ENCODE peak calls at places on chromosomes 2 and 18, in eight cellular contexts. One of them, this sample, is unnamed.

GRCh38 chr2:142286618-142287017 is 155.8 kb upstream of the LRP1B start:
- DNase-seq in fibroblast of lung: no peak
- DNase-seq in Peyer's patch: no peak
- DNase-seq in K562: no peak
- DNase-seq in Panc1: no peak
- DNase-seq in neural progenitor cell: peak; percentile 76
- DNase-seq in heart right ventricle: no peak
- DNase-seq in fibroblast of the aortic adventitia: no peak
- DNase-seq in this sample: no peak

GRCh38 chr18:23353459-23353858 is 99.6 kb upstream of the RIOK3 start:
- DNase-seq in fibroblast of lung: no peak
- DNase-seq in Peyer's patch: no peak
- DNase-seq in K562: no peak
- DNase-seq in Panc1: no peak
- DNase-seq in neural progenitor cell: no peak
- DNase-seq in heart right ventricle: no peak
- DNase-seq in fibroblast of the aortic adventitia: no peak
- DNase-seq in this sample: no peak

GRCh38 chr2:44126106-44126797 is 42.4 kb upstream of the PPM1B start:
- DNase-seq in fibroblast of lung: no peak
- DNase-seq in Peyer's patch: no peak
- DNase-seq in K562: no peak
- DNase-seq in Panc1: no peak
- DNase-seq in neural progenitor cell: no peak
- DNase-seq in heart right ventricle: no peak
- DNase-seq in fibroblast of the aortic adventitia: no peak
- DNase-seq in this sample: no peak

GRCh38 chr2:19775315-19775714 is 126.5 kb downstream of the TTC32 start:
- DNase-seq in fibroblast of lung: no peak
- DNase-seq in Peyer's patch: no peak
- DNase-seq in K562: no peak
- DNase-seq in Panc1: no peak
- DNase-seq in neural progenitor cell: no peak
- DNase-seq in heart right ventricle: no peak
- DNase-seq in fibroblast of the aortic adventitia: no peak
- DNase-seq in this sample: no peak

GRCh38 chr2:179020156-179020750 is 29.7 kb downstream of the CCDC141 start:
- DNase-seq in fibroblast of lung: no peak
- DNase-seq in Peyer's patch: no peak
- DNase-seq in K562: peak; percentile 22
- DNase-seq in Panc1: peak; percentile 4
- DNase-seq in neural progenitor cell: peak; percentile 46
- DNase-seq in heart right ventricle: peak; percentile 20
- DNase-seq in fibroblast of the aortic adventitia: peak; percentile 17
- DNase-seq in this sample: peak; percentile 17

GRCh38 chr2:152558174-152559091 is 158.8 kb downstream of the PRPF40A start:
- DNase-seq in fibroblast of lung: peak; percentile 97
- DNase-seq in Peyer's patch: no peak
- DNase-seq in K562: no peak
- DNase-seq in Panc1: no peak
- DNase-seq in neural progenitor cell: no peak
- DNase-seq in heart right ventricle: no peak
- DNase-seq in fibroblast of the aortic adventitia: peak; percentile 89
- DNase-seq in this sample: peak; percentile 84

GRCh38 chr2:30527859-30528258 is 80.8 kb downstream of the LCLAT1 start:
- DNase-seq in fibroblast of lung: peak; percentile 13
- DNase-seq in Peyer's patch: no peak
- DNase-seq in K562: no peak
- DNase-seq in Panc1: no peak
- DNase-seq in neural progenitor cell: no peak
- DNase-seq in heart right ventricle: no peak
- DNase-seq in fibroblast of the aortic adventitia: no peak
- DNase-seq in this sample: no peak

GRCh38 chr2:232339121-232340081 is 39.1 kb upstream of the ALPP start:
- DNase-seq in fibroblast of lung: no peak
- DNase-seq in Peyer's patch: no peak
- DNase-seq in K562: no peak
- DNase-seq in Panc1: no peak
- DNase-seq in neural progenitor cell: no peak
- DNase-seq in heart right ventricle: no peak
- DNase-seq in fibroblast of the aortic adventitia: no peak
- DNase-seq in this sample: no peak

GRCh38 chr2:159489476-159489875 is 126.9 kb downstream of the BAZ2B start:
- DNase-seq in fibroblast of lung: no peak
- DNase-seq in Peyer's patch: no peak
- DNase-seq in K562: no peak
- DNase-seq in Panc1: no peak
- DNase-seq in neural progenitor cell: no peak
- DNase-seq in heart right ventricle: no peak
- DNase-seq in fibroblast of the aortic adventitia: no peak
- DNase-seq in this sample: no peak

GRCh38 chr2:167509585-167509984 is 621.3 kb downstream of the XIRP2 start:
- DNase-seq in fibroblast of lung: peak; percentile 96
- DNase-seq in Peyer's patch: no peak
- DNase-seq in K562: no peak
- DNase-seq in Panc1: peak; percentile 83
- DNase-seq in neural progenitor cell: peak; percentile 8
- DNase-seq in heart right ventricle: no peak
- DNase-seq in fibroblast of the aortic adventitia: peak; percentile 22
- DNase-seq in this sample: peak; percentile 91

GRCh38 chr2:211033765-211034164 is 477.4 kb downstream of the CPS1 start:
- DNase-seq in fibroblast of lung: peak; percentile 18
- DNase-seq in Peyer's patch: no peak
- DNase-seq in K562: no peak
- DNase-seq in Panc1: no peak
- DNase-seq in neural progenitor cell: peak; percentile 47
- DNase-seq in heart right ventricle: no peak
- DNase-seq in fibroblast of the aortic adventitia: peak; percentile 38
- DNase-seq in this sample: peak; percentile 34

GRCh38 chr2:101410716-101411115 is 23.4 kb upstream of the CREG2 start:
- DNase-seq in fibroblast of lung: no peak
- DNase-seq in Peyer's patch: no peak
- DNase-seq in K562: no peak
- DNase-seq in Panc1: no peak
- DNase-seq in neural progenitor cell: no peak
- DNase-seq in heart right ventricle: no peak
- DNase-seq in fibroblast of the aortic adventitia: no peak
- DNase-seq in this sample: no peak

GRCh38 chr18:68962623-68963022 is 164.7 kb downstream of the CCDC102B start:
- DNase-seq in fibroblast of lung: no peak
- DNase-seq in Peyer's patch: no peak
- DNase-seq in K562: no peak
- DNase-seq in Panc1: no peak
- DNase-seq in neural progenitor cell: no peak
- DNase-seq in heart right ventricle: no peak
- DNase-seq in fibroblast of the aortic adventitia: no peak
- DNase-seq in this sample: no peak

GRCh38 chr2:233209117-233209977 is 42.1 kb upstream of the ATG16L1 start:
- DNase-seq in fibroblast of lung: peak; percentile 85
- DNase-seq in Peyer's patch: no peak
- DNase-seq in K562: peak; percentile 20
- DNase-seq in Panc1: no peak
- DNase-seq in neural progenitor cell: peak; percentile 30
- DNase-seq in heart right ventricle: no peak
- DNase-seq in fibroblast of the aortic adventitia: peak; percentile 67
- DNase-seq in this sample: peak; percentile 60

GRCh38 chr2:238167761-238168160 is 9.0 kb downstream of the ERFE start:
- DNase-seq in fibroblast of lung: peak; percentile 33
- DNase-seq in Peyer's patch: no peak
- DNase-seq in K562: peak; percentile 27
- DNase-seq in Panc1: no peak
- DNase-seq in neural progenitor cell: no peak
- DNase-seq in heart right ventricle: no peak
- DNase-seq in fibroblast of the aortic adventitia: peak; percentile 25
- DNase-seq in this sample: peak; percentile 31

GRCh38 chr18:5295231-5295920 is at the start of gene ZBTB14:
- DNase-seq in fibroblast of lung: peak; percentile 58
- DNase-seq in Peyer's patch: peak; percentile 81
- DNase-seq in K562: peak; percentile 93
- DNase-seq in Panc1: no peak
- DNase-seq in neural progenitor cell: peak; percentile 88
- DNase-seq in heart right ventricle: peak; percentile 73
- DNase-seq in fibroblast of the aortic adventitia: peak; percentile 43
- DNase-seq in this sample: peak; percentile 58

GRCh38 chr2:15594291-15595256 is 2.9 kb downstream of the DDX1 start:
- DNase-seq in fibroblast of lung: no peak
- DNase-seq in Peyer's patch: no peak
- DNase-seq in K562: no peak
- DNase-seq in Panc1: no peak
- DNase-seq in neural progenitor cell: no peak
- DNase-seq in heart right ventricle: no peak
- DNase-seq in fibroblast of the aortic adventitia: no peak
- DNase-seq in this sample: no peak

GRCh38 chr18:6816154-6816553 is 86.6 kb downstream of the ARHGAP28 start:
- DNase-seq in fibroblast of lung: no peak
- DNase-seq in Peyer's patch: no peak
- DNase-seq in K562: no peak
- DNase-seq in Panc1: no peak
- DNase-seq in neural progenitor cell: no peak
- DNase-seq in heart right ventricle: no peak
- DNase-seq in fibroblast of the aortic adventitia: no peak
- DNase-seq in this sample: no peak

GRCh38 chr2:158214431-158214830 is 112.8 kb downstream of the UPP2 start:
- DNase-seq in fibroblast of lung: peak; percentile 48
- DNase-seq in Peyer's patch: no peak
- DNase-seq in K562: peak; percentile 19
- DNase-seq in Panc1: no peak
- DNase-seq in neural progenitor cell: no peak
- DNase-seq in heart right ventricle: no peak
- DNase-seq in fibroblast of the aortic adventitia: no peak
- DNase-seq in this sample: peak; percentile 2

GRCh38 chr18:24975499-24975898 is 376.5 kb downstream of the ZNF521 start:
- DNase-seq in fibroblast of lung: no peak
- DNase-seq in Peyer's patch: no peak
- DNase-seq in K562: no peak
- DNase-seq in Panc1: no peak
- DNase-seq in neural progenitor cell: no peak
- DNase-seq in heart right ventricle: no peak
- DNase-seq in fibroblast of the aortic adventitia: no peak
- DNase-seq in this sample: no peak

GRCh38 chr2:54752439-54752838 is 29.0 kb downstream of the EML6 start:
- DNase-seq in fibroblast of lung: no peak
- DNase-seq in Peyer's patch: no peak
- DNase-seq in K562: no peak
- DNase-seq in Panc1: no peak
- DNase-seq in neural progenitor cell: no peak
- DNase-seq in heart right ventricle: no peak
- DNase-seq in fibroblast of the aortic adventitia: no peak
- DNase-seq in this sample: no peak

GRCh38 chr2:54760310-54760709 is 36.8 kb downstream of the EML6 start:
- DNase-seq in fibroblast of lung: no peak
- DNase-seq in Peyer's patch: no peak
- DNase-seq in K562: no peak
- DNase-seq in Panc1: no peak
- DNase-seq in neural progenitor cell: no peak
- DNase-seq in heart right ventricle: no peak
- DNase-seq in fibroblast of the aortic adventitia: no peak
- DNase-seq in this sample: no peak

GRCh38 chr2:54755641-54756326 is 32.3 kb downstream of the EML6 start:
- DNase-seq in fibroblast of lung: no peak
- DNase-seq in Peyer's patch: no peak
- DNase-seq in K562: no peak
- DNase-seq in Panc1: no peak
- DNase-seq in neural progenitor cell: no peak
- DNase-seq in heart right ventricle: no peak
- DNase-seq in fibroblast of the aortic adventitia: no peak
- DNase-seq in this sample: no peak

GRCh38 chr2:54757496-54757895 is 34.0 kb downstream of the EML6 start:
- DNase-seq in fibroblast of lung: peak; percentile 50
- DNase-seq in Peyer's patch: no peak
- DNase-seq in K562: no peak
- DNase-seq in Panc1: no peak
- DNase-seq in neural progenitor cell: no peak
- DNase-seq in heart right ventricle: no peak
- DNase-seq in fibroblast of the aortic adventitia: peak; percentile 52
- DNase-seq in this sample: peak; percentile 64
- H3K4me3 ChIP-seq in fibroblast of lung: no peak overlapping the region
- H3K4me3 ChIP-seq in Peyer's patch: no peak overlapping the region
- H3K4me3 ChIP-seq in K562: no peak overlapping the region
- H3K4me3 ChIP-seq in Panc1: no peak overlapping the region
- H3K4me3 ChIP-seq in neural progenitor cell: no peak overlapping the region
- H3K4me3 ChIP-seq in heart right ventricle: no peak overlapping the region
- H3K4me3 ChIP-seq in fibroblast of the aortic adventitia: no peak overlapping the region
- H3K4me3 ChIP-seq in this sample: no peak overlapping the region

DNA sequence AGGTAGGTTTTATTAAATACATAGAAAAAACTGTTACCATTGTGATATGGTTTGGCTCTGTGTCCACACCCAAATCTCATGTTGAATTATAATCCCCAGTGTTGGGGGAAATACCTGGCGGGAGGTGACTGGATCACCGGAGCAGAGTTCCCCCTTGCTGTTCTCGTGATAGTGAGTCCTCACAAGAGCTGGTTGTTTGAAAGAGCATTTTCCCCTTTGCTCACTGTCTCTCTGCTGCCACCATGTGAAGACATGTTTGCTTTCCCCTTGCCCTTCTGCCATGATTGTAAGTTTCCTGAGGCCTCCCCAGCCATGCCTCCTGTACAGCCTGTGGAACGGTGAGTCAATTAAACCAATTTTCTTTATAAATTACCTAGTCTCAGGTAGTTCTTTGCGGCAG is 352.7 kb upstream of the SLC39A10 start:
- DNase-seq in fibroblast of lung: peak; percentile 11
- DNase-seq in Peyer's patch: no peak
- DNase-seq in K562: no peak
- DNase-seq in Panc1: no peak
- DNase-seq in neural progenitor cell: peak; percentile 48
- DNase-seq in heart right ventricle: no peak
- DNase-seq in fibroblast of the aortic adventitia: peak; percentile 24
- DNase-seq in this sample: peak; percentile 19
- TF ChIP-seq CTCF in fibroblast of lung: peak; percentile 42
- TF ChIP-seq CTCF in Peyer's patch: no peak
- TF ChIP-seq CTCF in K562: peak; percentile 12
- TF ChIP-seq CTCF in Panc1: peak; percentile 68
- TF ChIP-seq CTCF in neural progenitor cell: peak; percentile 48
- TF ChIP-seq CTCF in heart right ventricle: no peak
- TF ChIP-seq CTCF in fibroblast of the aortic adventitia: no peak
- TF ChIP-seq CTCF in this sample: peak; percentile 8

GRCh38 chr2:36403675-36404230 is 48.2 kb downstream of the CRIM1 start:
- DNase-seq in fibroblast of lung: peak; percentile 94
- DNase-seq in Peyer's patch: no peak
- DNase-seq in K562: no peak
- DNase-seq in Panc1: peak; percentile 93
- DNase-seq in neural progenitor cell: no peak
- DNase-seq in heart right ventricle: no peak
- DNase-seq in fibroblast of the aortic adventitia: peak; percentile 52
- DNase-seq in this sample: peak; percentile 46
- H3K4me3 ChIP-seq in fibroblast of lung: no peak overlapping the region
- H3K4me3 ChIP-seq in Peyer's patch: no peak overlapping the region
- H3K4me3 ChIP-seq in K562: no peak overlapping the region
- H3K4me3 ChIP-seq in Panc1: peak overlapping the region; percentile 4
- H3K4me3 ChIP-seq in neural progenitor cell: no peak overlapping the region
- H3K4me3 ChIP-seq in heart right ventricle: no peak overlapping the region
- H3K4me3 ChIP-seq in fibroblast of the aortic adventitia: no peak overlapping the region
- H3K4me3 ChIP-seq in this sample: no peak overlapping the region

DNA sequence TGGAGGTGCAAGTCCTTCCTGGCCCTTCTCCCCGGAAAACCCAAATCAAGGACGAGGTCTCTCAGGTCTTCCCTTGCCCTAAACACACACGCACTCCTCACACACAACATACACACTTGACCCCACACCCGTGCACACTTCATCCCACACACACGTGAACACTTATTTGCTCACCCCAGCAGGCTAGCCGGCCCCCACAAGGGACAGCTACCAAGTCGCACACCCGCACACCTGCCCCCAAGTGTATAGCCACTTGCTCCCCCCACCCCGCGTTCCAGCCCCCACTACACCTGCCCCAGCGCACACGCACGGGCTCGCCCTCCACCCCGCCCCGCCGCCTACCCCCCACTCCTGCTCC is 359 bp downstream of the TGFBRAP1 start:
- DNase-seq in fibroblast of lung: no peak
- DNase-seq in Peyer's patch: no peak
- DNase-seq in K562: no peak
- DNase-seq in Panc1: no peak
- DNase-seq in neural progenitor cell: no peak
- DNase-seq in heart right ventricle: no peak
- DNase-seq in fibroblast of the aortic adventitia: no peak
- DNase-seq in this sample: no peak
- TF ChIP-seq CTCF in fibroblast of lung: no peak
- TF ChIP-seq CTCF in Peyer's patch: no peak
- TF ChIP-seq CTCF in K562: no peak
- TF ChIP-seq CTCF in Panc1: no peak
- TF ChIP-seq CTCF in neural progenitor cell: no peak
- TF ChIP-seq CTCF in heart right ventricle: no peak
- TF ChIP-seq CTCF in fibroblast of the aortic adventitia: no peak
- TF ChIP-seq CTCF in this sample: no peak